ENCODE peak calls at places on chromosome 17, in five cellular contexts. K is fibroblast of lung; O is stimulated activated naive CD8-positive, alpha-beta T cell treated with anti-CD3 and anti-CD28 coated beads, Interleukin-15, Interleukin-2, amounts not matched to agents 100 U/mL and 50 U/mL, for 24 hours; I is stimulated activated naive CD4-positive, alpha-beta T cell; D is H7. E is an unnamed sample.

GRCh38 chr17:64004218-64004770 is 6.1 kb downstream of the PRR29 start:
- DNase-seq in K (no peak), O (no peak), I (no peak), D (no peak), E (no peak)

GRCh38 chr17:44878627-44879221 is 20.5 kb downstream of the EFTUD2 start:
- DNase-seq in K (peak), O (peak), I (peak), D (peak), E (no peak)

GRCh38 chr17:73586921-73587680 is 57.1 kb downstream of the SDK2 start:
- DNase-seq in K (no peak), O (no peak), I (no peak), D (no peak), E (no peak)

GRCh38 chr17:35088911-35089845 is 25.7 kb upstream of the RFFL start:
- DNase-seq in K (peak), O (peak), I (peak), D (peak), E (no peak)

GRCh38 chr17:32998893-32999240 is 7.2 kb downstream of the SPACA3 start:
- DNase-seq in K (peak), O (no peak), I (no peak), D (no peak), E (no peak)

GRCh38 chr17:73546770-73547345 is 97.4 kb downstream of the SDK2 start:
- DNase-seq in K (no peak), O (peak), I (peak), D (peak), E (peak)

GRCh38 chr17:76223802-76224201 is 16.5 kb downstream of the RNF157 start:
- DNase-seq in K (no peak), O (no peak), I (no peak), D (no peak), E (no peak)

GRCh38 chr17:44989552-44990138 is 21.5 kb upstream of the C1QL1 start:
- DNase-seq in K (no peak), O (no peak), I (no peak), D (no peak), E (no peak)

GRCh38 chr17:28574536-28574935 is 2.2 kb downstream of the ALDOC start:
- DNase-seq in K (no peak), O (no peak), I (no peak), D (no peak), E (no peak)

E was measured in HFF-Myc.